ENCODE peak calls at places on chromosomes 11 and 22, in nine cellular contexts. X is fibroblast of mammary gland; R is retinal pigment epithelial cell; Y is neuronal stem cell; D is RWPE2; L is A549; V is PC-3; Z is effector memory CD4-positive, alpha-beta T cell; G is MM.1S. K is an unnamed sample.

GRCh38 chr11:65496304-65497140 is 2.3 kb upstream of the MALAT1 start:
- DNase-seq in X (peak), R (no peak), Y (no peak), D (no peak), L (no peak), V (no peak), Z (no peak), G (no peak), K (no peak)

GRCh38 chr11:118996926-118997626 is 862 bp upstream of the CENATAC start:
- DNase-seq in X (peak), R (no peak), Y (no peak), D (no peak), L (peak), V (peak), Z (peak), G (peak), K (no peak)

GRCh38 chr11:115222218-115222862 is 281.9 kb downstream of the CADM1 start:
- DNase-seq in X (peak), R (no peak), Y (no peak), D (no peak), L (peak), V (peak), Z (no peak), G (peak), K (no peak)

GRCh38 chr11:113668255-113668654 is 37.9 kb downstream of the TMPRSS5 start:
- DNase-seq in X (peak), R (no peak), Y (no peak), D (no peak), L (no peak), V (peak), Z (no peak), G (no peak), K (no peak)

GRCh38 chr11:130070109-130070828 is 575 bp downstream of the APLP2 start:
- DNase-seq in X (no peak), R (no peak), Y (no peak), D (no peak), L (peak), V (peak), Z (peak), G (peak), K (peak)

GRCh38 chr11:12757416-12757815 is 83.2 kb downstream of the TEAD1 start:
- DNase-seq in X (no peak), R (no peak), Y (no peak), D (no peak), L (no peak), V (no peak), Z (no peak), G (no peak), K (no peak)

GRCh38 chr11:116096596-116096995 is 592.4 kb upstream of the CADM1 start:
- DNase-seq in X (no peak), R (no peak), Y (no peak), D (no peak), L (no peak), V (no peak), Z (no peak), G (no peak), K (no peak)

GRCh38 chr11:115145316-115145715 is 358.9 kb downstream of the CADM1 start:
- DNase-seq in X (no peak), R (no peak), Y (no peak), D (no peak), L (no peak), V (no peak), Z (no peak), G (no peak), K (no peak)

GRCh38 chr22:32880906-32881596 is 79.5 kb downstream of the TIMP3 start:
- DNase-seq in X (peak), R (no peak), Y (no peak), D (no peak), L (no peak), V (no peak), Z (no peak), G (no peak), K (no peak)

GRCh38 chr22:41366323-41367014 is 15.3 kb upstream of the TEF start:
- DNase-seq in X (no peak), R (no peak), Y (no peak), D (no peak), L (no peak), V (no peak), Z (no peak), G (no peak), K (no peak)
- H3K4me3 ChIP-seq in X (no peak), R (no peak), Y (no peak), D (no peak), L (no peak), V (peak), Z (no peak), G (no peak), K (peak)

GRCh38 chr22:44180706-44181032 is at the start of gene PARVG:
- DNase-seq in X (no peak), R (no peak), Y (no peak), D (no peak), L (no peak), V (peak), Z (peak), G (peak), K (no peak)
- H3K4me3 ChIP-seq in X (no peak), R (no peak), Y (no peak), D (no peak), L (no peak), V (no peak), Z (peak), G (peak), K (peak)

GRCh38 chr11:77188912-77189491 is 61.0 kb downstream of the MYO7A start:
- DNase-seq in X (no peak), R (no peak), Y (no peak), D (no peak), L (no peak), V (no peak), Z (no peak), G (no peak), K (no peak)
- H3K4me3 ChIP-seq in X (no peak), R (no peak), Y (no peak), D (no peak), L (no peak), V (no peak), Z (no peak), G (no peak), K (no peak)

GRCh38 chr22:49850021-49850911 is 3.4 kb upstream of the ZBED4 start:
- DNase-seq in X (no peak), R (no peak), Y (no peak), D (no peak), L (no peak), V (no peak), Z (no peak), G (no peak), K (no peak)
- H3K4me3 ChIP-seq in X (no peak), R (no peak), Y (no peak), D (no peak), L (no peak), V (no peak), Z (peak), G (no peak), K (peak)

DNA sequence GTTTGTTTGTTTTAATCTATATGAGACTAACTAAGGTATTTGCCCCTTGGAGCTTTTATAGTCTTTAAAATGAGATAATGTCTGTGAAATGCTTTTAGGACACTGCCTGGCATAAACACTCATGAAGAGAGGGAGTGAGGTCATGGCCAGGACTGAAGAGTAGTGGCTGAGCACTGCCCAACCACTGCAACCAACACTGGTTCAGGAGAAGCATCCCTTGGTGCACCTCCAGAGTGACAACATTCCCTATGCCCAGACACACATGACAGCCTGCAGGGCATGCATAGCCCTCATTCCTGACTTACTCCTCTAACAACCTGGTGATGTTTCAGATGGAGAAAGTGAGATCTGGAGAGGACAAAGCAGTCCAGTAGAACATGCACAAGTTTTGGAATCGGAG is 36.1 kb downstream of the ME3 start:
- DNase-seq in X (no peak), R (no peak), Y (no peak), D (no peak), L (no peak), V (no peak), Z (no peak), G (no peak), K (no peak)
- H3K4me3 ChIP-seq in X (no peak), R (no peak), Y (no peak), D (no peak), L (no peak), V (no peak), Z (no peak), G (no peak), K (no peak)

DNA sequence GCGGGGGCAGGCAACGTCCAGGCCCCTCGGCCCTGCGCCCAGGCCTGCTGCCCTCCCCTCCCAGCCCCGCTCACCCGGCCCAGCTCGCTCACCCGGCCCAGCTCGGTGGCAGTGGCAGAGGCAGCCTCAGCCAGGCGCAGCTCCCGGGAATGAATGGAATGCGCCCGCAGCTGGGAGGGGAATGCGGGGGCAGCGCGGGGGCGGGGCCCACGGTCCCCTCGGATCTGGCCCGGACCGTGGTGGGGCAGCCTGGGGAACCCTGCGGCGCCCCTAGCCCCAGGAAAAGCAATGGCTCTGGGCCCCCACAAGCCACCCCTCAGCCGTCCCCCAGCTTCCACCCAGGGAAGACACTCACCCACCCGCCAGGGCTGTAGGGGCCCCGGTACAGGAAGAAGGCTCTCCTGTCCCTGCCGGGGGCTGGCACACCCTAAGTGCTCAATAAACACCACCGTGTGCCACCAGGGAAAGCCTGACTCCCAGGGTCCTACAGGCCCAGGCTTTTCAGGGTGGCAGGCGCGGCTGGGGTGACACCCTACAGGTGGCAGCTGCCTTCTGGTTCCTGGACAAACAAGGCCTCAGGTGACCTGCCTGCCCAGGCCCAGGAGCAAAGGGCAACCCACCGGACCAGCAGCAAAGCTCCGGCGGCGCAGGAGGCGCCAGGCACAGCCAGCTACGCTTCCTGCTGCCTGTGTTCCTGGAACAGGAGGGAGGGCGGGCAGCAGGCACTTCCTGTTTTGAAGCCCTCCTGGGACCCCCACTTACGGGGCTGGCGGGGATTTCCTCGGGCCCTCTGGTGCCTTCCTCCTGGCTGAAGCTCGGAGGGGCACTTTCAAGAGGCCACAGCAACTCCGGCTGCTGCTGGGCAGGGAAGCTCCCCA is 13.8 kb downstream of the PLXNB2 start:
- DNase-seq in X (peak), R (peak), Y (peak), D (no peak), L (no peak), V (peak), Z (no peak), G (no peak), K (no peak)
- H3K4me3 ChIP-seq in X (no peak), R (peak), Y (no peak), D (peak), L (peak), V (peak), Z (no peak), G (no peak), K (peak)